ENCODE peak calls at places on chromosomes 13 and 19, in seven cellular contexts. One of them, this sample, is unnamed.

GRCh38 chr13:71517004-71517403 is 350.0 kb downstream of the DACH1 start:
- DNase-seq in CD8-positive, alpha-beta memory T cell: no peak
- DNase-seq in stimulated activated CD4-positive, alpha-beta T cell treated with anti-CD3 and anti-CD28 coated beads, Interleukin-12 subunit alpha, Interleukin-12 subunit beta, amount 100 ng/mL, for 48 hours: no peak
- DNase-seq in right cardiac atrium: no peak
- DNase-seq in fibroblast of the aortic adventitia: no peak
- DNase-seq in left colon: no peak
- DNase-seq in heart right ventricle: no peak
- DNase-seq in this sample: no peak

GRCh38 chr13:29914591-29914990 is 64.2 kb upstream of the UBL3 start:
- DNase-seq in CD8-positive, alpha-beta memory T cell: no peak
- DNase-seq in fibroblast of the aortic adventitia: no peak
- DNase-seq in left colon: no peak
- DNase-seq in right cardiac atrium: no peak
- DNase-seq in heart right ventricle: no peak
- DNase-seq in stimulated activated CD4-positive, alpha-beta T cell treated with anti-CD3 and anti-CD28 coated beads, Interleukin-12 subunit alpha, Interleukin-12 subunit beta, amount 100 ng/mL, for 48 hours: no peak
- DNase-seq in this sample: no peak

GRCh38 chr13:65932013-65932412 is 1298.1 kb downstream of the PCDH9 start:
- DNase-seq in stimulated activated CD4-positive, alpha-beta T cell treated with anti-CD3 and anti-CD28 coated beads, Interleukin-12 subunit alpha, Interleukin-12 subunit beta, amount 100 ng/mL, for 48 hours: no peak
- DNase-seq in heart right ventricle: no peak
- DNase-seq in left colon: no peak
- DNase-seq in right cardiac atrium: no peak
- DNase-seq in fibroblast of the aortic adventitia: no peak
- DNase-seq in CD8-positive, alpha-beta memory T cell: no peak
- DNase-seq in this sample: no peak

GRCh38 chr19:548841-549830 is 5.3 kb downstream of the GZMM start:
- DNase-seq in stimulated activated CD4-positive, alpha-beta T cell treated with anti-CD3 and anti-CD28 coated beads, Interleukin-12 subunit alpha, Interleukin-12 subunit beta, amount 100 ng/mL, for 48 hours: no peak
- DNase-seq in left colon: no peak
- DNase-seq in fibroblast of the aortic adventitia: no peak
- DNase-seq in CD8-positive, alpha-beta memory T cell: peak; percentile 47
- DNase-seq in heart right ventricle: no peak
- DNase-seq in right cardiac atrium: peak; percentile 63
- DNase-seq in this sample: no peak

GRCh38 chr19:39246951-39247669 is 1.5 kb downstream of the IFNL4 start:
- DNase-seq in left colon: no peak
- DNase-seq in heart right ventricle: peak; percentile 16
- DNase-seq in stimulated activated CD4-positive, alpha-beta T cell treated with anti-CD3 and anti-CD28 coated beads, Interleukin-12 subunit alpha, Interleukin-12 subunit beta, amount 100 ng/mL, for 48 hours: no peak
- DNase-seq in right cardiac atrium: peak; percentile 71
- DNase-seq in CD8-positive, alpha-beta memory T cell: peak; percentile 60
- DNase-seq in fibroblast of the aortic adventitia: no peak
- DNase-seq in this sample: no peak

GRCh38 chr19:48511800-48512503 is at the start of gene LMTK3:
- DNase-seq in stimulated activated CD4-positive, alpha-beta T cell treated with anti-CD3 and anti-CD28 coated beads, Interleukin-12 subunit alpha, Interleukin-12 subunit beta, amount 100 ng/mL, for 48 hours: peak; percentile 68
- DNase-seq in fibroblast of the aortic adventitia: peak; percentile 16
- DNase-seq in CD8-positive, alpha-beta memory T cell: peak; percentile 94
- DNase-seq in left colon: no peak
- DNase-seq in right cardiac atrium: peak; percentile 72
- DNase-seq in heart right ventricle: no peak
- DNase-seq in this sample: no peak

GRCh38 chr19:54551293-54551692 is 22.3 kb upstream of the LILRA2 start:
- DNase-seq in stimulated activated CD4-positive, alpha-beta T cell treated with anti-CD3 and anti-CD28 coated beads, Interleukin-12 subunit alpha, Interleukin-12 subunit beta, amount 100 ng/mL, for 48 hours: no peak
- DNase-seq in left colon: no peak
- DNase-seq in right cardiac atrium: no peak
- DNase-seq in heart right ventricle: no peak
- DNase-seq in CD8-positive, alpha-beta memory T cell: no peak
- DNase-seq in fibroblast of the aortic adventitia: no peak
- DNase-seq in this sample: no peak

GRCh38 chr19:42023121-42023942 is 29.3 kb upstream of the ATP1A3 start:
- DNase-seq in CD8-positive, alpha-beta memory T cell: no peak
- DNase-seq in left colon: no peak
- DNase-seq in heart right ventricle: no peak
- DNase-seq in stimulated activated CD4-positive, alpha-beta T cell treated with anti-CD3 and anti-CD28 coated beads, Interleukin-12 subunit alpha, Interleukin-12 subunit beta, amount 100 ng/mL, for 48 hours: no peak
- DNase-seq in right cardiac atrium: no peak
- DNase-seq in fibroblast of the aortic adventitia: no peak
- DNase-seq in this sample: no peak

GRCh38 chr13:40230833-40231266 is 435.6 kb downstream of the FOXO1 start:
- DNase-seq in heart right ventricle: no peak
- DNase-seq in left colon: no peak
- DNase-seq in CD8-positive, alpha-beta memory T cell: no peak
- DNase-seq in fibroblast of the aortic adventitia: peak; percentile 79
- DNase-seq in stimulated activated CD4-positive, alpha-beta T cell treated with anti-CD3 and anti-CD28 coated beads, Interleukin-12 subunit alpha, Interleukin-12 subunit beta, amount 100 ng/mL, for 48 hours: no peak
- DNase-seq in right cardiac atrium: no peak
- DNase-seq in this sample: no peak

This sample was measured in fibroblast of gingiva.